ENCODE peak calls at places on chromosome 7, in seven cellular contexts. C is K562, D is SK-N-SH, U is HCT116, S is GM12878, R is HepG2, T is H1. M is an unnamed sample.
A peak's percentile ranks its signal among the peaks of the same experiment; 100 is the strongest.

GRCh38 chr7:39580150-39580874 is 14.1 kb downstream of the YAE1 start:
- DNase-seq in S (peak; percentile 77), U (peak; percentile 87), C (peak; percentile 78), R (peak; percentile 88), T (peak; percentile 67), D (peak; percentile 88), M (peak; percentile 87)

GRCh38 chr7:100799037-100799896 is 28.1 kb downstream of the EPHB4 start:
- DNase-seq in T (no peak), R (peak; percentile 52), S (peak; percentile 5), U (no peak), D (peak; percentile 80), C (peak; percentile 73), M (no peak)

GRCh38 chr7:43511029-43511428 is 71.9 kb upstream of the STK17A start:
- DNase-seq in C (no peak), S (no peak), D (no peak), R (peak; percentile 49), T (no peak), U (no peak), M (no peak)

GRCh38 chr7:100413286-100413685 is 15.2 kb downstream of the ZCWPW1 start:
- DNase-seq in U (no peak), D (no peak), S (no peak), T (no peak), C (no peak), R (no peak), M (no peak)

GRCh38 chr7:151051108-151051507 is 2.8 kb downstream of the ASIC3 start:
- DNase-seq in C (peak; percentile 34), S (no peak), T (no peak), D (no peak), U (no peak), R (no peak), M (no peak)

GRCh38 chr7:44145419-44145968 is 4.4 kb upstream of the MYL7 start:
- DNase-seq in R (no peak), D (peak; percentile 78), S (no peak), T (no peak), U (no peak), C (peak; percentile 22), M (no peak)

GRCh38 chr7:41085244-41085643 is 617.6 kb downstream of the INHBA start:
- DNase-seq in C (no peak), R (no peak), S (no peak), T (no peak), D (no peak), U (no peak), M (no peak)

GRCh38 chr7:13848576-13849527 is 140.6 kb downstream of the ETV1 start:
- DNase-seq in U (no peak), S (no peak), C (no peak), R (no peak), T (no peak), D (peak; percentile 21), M (no peak)

GRCh38 chr7:27602766-27603165 is 59.9 kb downstream of the HIBADH start:
- DNase-seq in R (no peak), D (no peak), S (no peak), T (peak; percentile 39), C (no peak), U (no peak), M (no peak)

GRCh38 chr7:121798896-121799295 is 74.1 kb upstream of the PTPRZ1 start:
- DNase-seq in D (no peak), U (no peak), C (no peak), S (no peak), R (no peak), T (peak; percentile 27), M (no peak)

GRCh38 chr7:15801041-15801440 is 114.6 kb upstream of the MEOX2 start:
- DNase-seq in T (no peak), S (no peak), U (no peak), C (no peak), R (no peak), D (no peak), M (no peak)

GRCh38 chr7:7438851-7439250 is 96.8 kb downstream of the COL28A1 start:
- DNase-seq in U (peak; percentile 87), R (peak; percentile 36), S (no peak), D (no peak), C (no peak), T (peak; percentile 10), M (no peak)

GRCh38 chr7:23213755-23214154 is 31.9 kb downstream of the NUP42 start:
- DNase-seq in T (no peak), R (no peak), C (no peak), S (no peak), D (no peak), U (no peak), M (no peak)

GRCh38 chr7:148185050-148185449 is 405.5 kb upstream of the C7orf33 start:
- DNase-seq in D (no peak), S (no peak), C (no peak), U (no peak), R (no peak), T (no peak), M (no peak)

GRCh38 chr7:115068220-115068619 is 146.3 kb downstream of the MDFIC start:
- DNase-seq in D (no peak), U (no peak), T (no peak), C (no peak), R (no peak), S (no peak), M (no peak)

GRCh38 chr7:1512781-1513656 is 8.8 kb upstream of the INTS1 start:
- DNase-seq in U (peak; percentile 77), C (no peak), S (no peak), D (no peak), R (no peak), T (no peak), M (peak; percentile 94)
- TF ChIP-seq JUND in U (no peak), C (no peak), S (no peak), D (no peak), R (no peak), T (no peak), M (no peak)

GRCh38 chr7:120229094-120229493 is 43.9 kb upstream of the KCND2 start:
- DNase-seq in R (no peak), T (no peak), S (no peak), C (no peak), D (no peak), U (no peak), M (no peak)

GRCh38 chr7:120227255-120227654 is 45.7 kb upstream of the KCND2 start:
- DNase-seq in S (no peak), U (no peak), D (no peak), T (no peak), R (no peak), C (no peak), M (no peak)

GRCh38 chr7:120226188-120226587 is 46.8 kb upstream of the KCND2 start:
- DNase-seq in U (no peak), R (no peak), D (no peak), T (no peak), C (no peak), S (no peak), M (no peak)
- TF ChIP-seq JUND in U (no peak), R (no peak), D (no peak), T (no peak), C (no peak), S (no peak), M (no peak)

GRCh38 chr7:31416381-31416780 is 75.9 kb upstream of the NEUROD6 start:
- DNase-seq in C (no peak), S (no peak), T (no peak), R (no peak), U (no peak), D (no peak), M (no peak)
- TF ChIP-seq JUND in C (no peak), S (no peak), T (no peak), R (no peak), U (no peak), D (no peak), M (no peak)

GRCh38 chr7:20376796-20377195 is 46.1 kb downstream of the ITGB8 start:
- DNase-seq in D (no peak), R (no peak), U (no peak), C (no peak), T (no peak), S (no peak), M (no peak)
- TF ChIP-seq JUND in D (no peak), R (no peak), U (no peak), C (no peak), T (no peak), S (no peak), M (no peak)

DNA sequence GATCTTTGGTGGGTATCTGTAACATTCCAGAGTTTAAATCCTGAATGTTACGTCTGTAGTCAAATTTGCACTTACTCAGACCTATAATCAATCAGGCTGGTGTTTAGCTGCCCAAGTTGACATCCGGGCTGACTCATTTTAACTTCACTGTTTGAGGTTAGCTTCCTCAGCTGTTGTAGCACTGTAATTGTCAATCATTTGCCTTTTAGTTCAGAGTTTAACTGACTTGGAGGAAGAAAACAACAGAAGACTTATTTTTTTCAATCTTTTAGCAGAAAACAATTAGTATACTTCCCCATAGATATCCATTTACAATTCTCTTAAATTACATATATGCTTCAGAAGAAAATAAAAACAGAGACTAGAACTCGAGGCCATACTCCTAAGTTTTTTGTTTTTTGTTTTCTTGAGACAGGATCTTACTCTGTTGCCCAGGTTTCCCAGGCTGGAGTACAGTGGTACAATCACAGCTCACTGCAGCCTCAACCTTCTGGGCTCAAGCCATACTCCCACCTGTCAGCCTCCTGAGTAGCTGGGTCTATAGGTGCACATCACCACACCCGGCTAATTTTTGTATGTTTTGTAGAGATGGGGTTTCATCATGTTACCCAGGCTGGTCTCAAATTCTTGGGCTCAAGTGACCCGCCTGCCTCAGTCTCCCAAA is 38.5 kb upstream of the LRRC17 start:
- DNase-seq in S (peak; percentile 51), R (peak; percentile 73), D (no peak), T (no peak), U (peak; percentile 65), C (no peak), M (no peak)
- TF ChIP-seq JUND in S (peak; percentile 49), R (peak; percentile 86), D (peak; percentile 99), T (no peak), U (peak; percentile 93), C (no peak), M (no peak)